ENCODE peak calls at places on chromosomes 7 and 10, in eight cellular contexts. One of them, this sample, is unnamed.
A peak's percentile ranks its signal among the peaks of the same experiment; 100 is the strongest.

GRCh38 chr7:120993575-120994191 is 5.2 kb downstream of the CPED1 start:
- DNase-seq in psoas muscle: no peak
- DNase-seq in HEK293T: no peak
- DNase-seq in left ventricle myocardium superior: no peak
- DNase-seq in activated CD4-positive, alpha-beta T cell treated with anti-CD3 and anti-CD28 coated beads for 48 hours: no peak
- DNase-seq in sciatic nerve: no peak
- DNase-seq in MCF 10A: peak; percentile 35
- DNase-seq in KBM-7: no peak
- DNase-seq in this sample: peak; percentile 47

GRCh38 chr10:32388258-32389027 is 41.5 kb upstream of the EPC1 start:
- DNase-seq in psoas muscle: no peak
- DNase-seq in HEK293T: no peak
- DNase-seq in left ventricle myocardium superior: no peak
- DNase-seq in activated CD4-positive, alpha-beta T cell treated with anti-CD3 and anti-CD28 coated beads for 48 hours: no peak
- DNase-seq in sciatic nerve: no peak
- DNase-seq in MCF 10A: no peak
- DNase-seq in KBM-7: no peak
- DNase-seq in this sample: no peak

GRCh38 chr10:71429929-71430328 is 33.2 kb downstream of the CDH23 start:
- DNase-seq in psoas muscle: no peak
- DNase-seq in HEK293T: peak; percentile 51
- DNase-seq in left ventricle myocardium superior: no peak
- DNase-seq in activated CD4-positive, alpha-beta T cell treated with anti-CD3 and anti-CD28 coated beads for 48 hours: no peak
- DNase-seq in sciatic nerve: peak; percentile 35
- DNase-seq in MCF 10A: no peak
- DNase-seq in KBM-7: peak; percentile 10
- DNase-seq in this sample: no peak

GRCh38 chr7:20791523-20791879 is 4.8 kb upstream of the SP8 start:
- DNase-seq in psoas muscle: no peak
- DNase-seq in HEK293T: no peak
- DNase-seq in left ventricle myocardium superior: no peak
- DNase-seq in activated CD4-positive, alpha-beta T cell treated with anti-CD3 and anti-CD28 coated beads for 48 hours: no peak
- DNase-seq in sciatic nerve: no peak
- DNase-seq in MCF 10A: no peak
- DNase-seq in KBM-7: no peak
- DNase-seq in this sample: no peak

GRCh38 chr7:1033546-1034145 is 10.7 kb upstream of the GPR146 start:
- DNase-seq in psoas muscle: no peak
- DNase-seq in HEK293T: no peak
- DNase-seq in left ventricle myocardium superior: no peak
- DNase-seq in activated CD4-positive, alpha-beta T cell treated with anti-CD3 and anti-CD28 coated beads for 48 hours: no peak
- DNase-seq in sciatic nerve: no peak
- DNase-seq in MCF 10A: no peak
- DNase-seq in KBM-7: no peak
- DNase-seq in this sample: no peak

GRCh38 chr7:118281196-118281595 is 56.7 kb downstream of the ANKRD7 start:
- DNase-seq in psoas muscle: no peak
- DNase-seq in HEK293T: no peak
- DNase-seq in left ventricle myocardium superior: no peak
- DNase-seq in activated CD4-positive, alpha-beta T cell treated with anti-CD3 and anti-CD28 coated beads for 48 hours: no peak
- DNase-seq in sciatic nerve: no peak
- DNase-seq in MCF 10A: no peak
- DNase-seq in KBM-7: no peak
- DNase-seq in this sample: no peak

GRCh38 chr10:95810198-95810976 is 54.4 kb downstream of the ENTPD1 start:
- DNase-seq in psoas muscle: no peak
- DNase-seq in HEK293T: no peak
- DNase-seq in left ventricle myocardium superior: no peak
- DNase-seq in activated CD4-positive, alpha-beta T cell treated with anti-CD3 and anti-CD28 coated beads for 48 hours: no peak
- DNase-seq in sciatic nerve: no peak
- DNase-seq in MCF 10A: no peak
- DNase-seq in KBM-7: no peak
- DNase-seq in this sample: no peak

GRCh38 chr10:44926771-44927751 is 15.9 kb downstream of the TMEM72 start:
- DNase-seq in psoas muscle: peak; percentile 49
- DNase-seq in HEK293T: no peak
- DNase-seq in left ventricle myocardium superior: no peak
- DNase-seq in activated CD4-positive, alpha-beta T cell treated with anti-CD3 and anti-CD28 coated beads for 48 hours: no peak
- DNase-seq in sciatic nerve: no peak
- DNase-seq in MCF 10A: peak; percentile 54
- DNase-seq in KBM-7: no peak
- DNase-seq in this sample: peak; percentile 53

GRCh38 chr10:13608246-13608853 is 21.6 kb downstream of the PRPF18 start:
- DNase-seq in psoas muscle: peak; percentile 50
- DNase-seq in HEK293T: no peak
- DNase-seq in left ventricle myocardium superior: no peak
- DNase-seq in activated CD4-positive, alpha-beta T cell treated with anti-CD3 and anti-CD28 coated beads for 48 hours: no peak
- DNase-seq in sciatic nerve: no peak
- DNase-seq in MCF 10A: no peak
- DNase-seq in KBM-7: no peak
- DNase-seq in this sample: no peak

GRCh38 chr10:133357293-133358151 is at the start of gene FUOM:
- DNase-seq in psoas muscle: peak; percentile 68
- DNase-seq in HEK293T: peak; percentile 98
- DNase-seq in left ventricle myocardium superior: peak; percentile 73
- DNase-seq in activated CD4-positive, alpha-beta T cell treated with anti-CD3 and anti-CD28 coated beads for 48 hours: peak; percentile 82
- DNase-seq in sciatic nerve: peak; percentile 78
- DNase-seq in MCF 10A: peak; percentile 56
- DNase-seq in KBM-7: peak; percentile 90
- DNase-seq in this sample: no peak

GRCh38 chr10:34049887-34050286 is 715.4 kb upstream of the NRP1 start:
- DNase-seq in psoas muscle: no peak
- DNase-seq in HEK293T: no peak
- DNase-seq in left ventricle myocardium superior: no peak
- DNase-seq in activated CD4-positive, alpha-beta T cell treated with anti-CD3 and anti-CD28 coated beads for 48 hours: peak; percentile 46
- DNase-seq in sciatic nerve: no peak
- DNase-seq in MCF 10A: peak; percentile 25
- DNase-seq in KBM-7: no peak
- DNase-seq in this sample: peak; percentile 79

GRCh38 chr10:130430291-130430690 is 294.1 kb downstream of the GLRX3 start:
- DNase-seq in psoas muscle: no peak
- DNase-seq in HEK293T: no peak
- DNase-seq in left ventricle myocardium superior: no peak
- DNase-seq in activated CD4-positive, alpha-beta T cell treated with anti-CD3 and anti-CD28 coated beads for 48 hours: no peak
- DNase-seq in sciatic nerve: no peak
- DNase-seq in MCF 10A: no peak
- DNase-seq in KBM-7: no peak
- DNase-seq in this sample: no peak

GRCh38 chr10:91604936-91605534 is 27.8 kb downstream of the PPP1R3C start:
- DNase-seq in psoas muscle: no peak
- DNase-seq in HEK293T: no peak
- DNase-seq in left ventricle myocardium superior: no peak
- DNase-seq in activated CD4-positive, alpha-beta T cell treated with anti-CD3 and anti-CD28 coated beads for 48 hours: no peak
- DNase-seq in sciatic nerve: no peak
- DNase-seq in MCF 10A: peak; percentile 40
- DNase-seq in KBM-7: no peak
- DNase-seq in this sample: peak; percentile 89

GRCh38 chr10:101165736-101166135 is 34.6 kb downstream of the TLX1 start:
- DNase-seq in psoas muscle: no peak
- DNase-seq in HEK293T: no peak
- DNase-seq in left ventricle myocardium superior: no peak
- DNase-seq in activated CD4-positive, alpha-beta T cell treated with anti-CD3 and anti-CD28 coated beads for 48 hours: no peak
- DNase-seq in sciatic nerve: no peak
- DNase-seq in MCF 10A: no peak
- DNase-seq in KBM-7: no peak
- DNase-seq in this sample: peak; percentile 38

GRCh38 chr10:73774637-73775036 is 7.2 kb upstream of the CHCHD1 start:
- DNase-seq in psoas muscle: no peak
- DNase-seq in HEK293T: no peak
- DNase-seq in left ventricle myocardium superior: no peak
- DNase-seq in activated CD4-positive, alpha-beta T cell treated with anti-CD3 and anti-CD28 coated beads for 48 hours: no peak
- DNase-seq in sciatic nerve: no peak
- DNase-seq in MCF 10A: peak; percentile 42
- DNase-seq in KBM-7: peak; percentile 55
- DNase-seq in this sample: peak; percentile 40

GRCh38 chr10:43201545-43202131 is 63.4 kb downstream of the CSGALNACT2 start:
- DNase-seq in psoas muscle: peak; percentile 16
- DNase-seq in HEK293T: no peak
- DNase-seq in left ventricle myocardium superior: peak; percentile 20
- DNase-seq in activated CD4-positive, alpha-beta T cell treated with anti-CD3 and anti-CD28 coated beads for 48 hours: no peak
- DNase-seq in sciatic nerve: peak; percentile 63
- DNase-seq in MCF 10A: no peak
- DNase-seq in KBM-7: no peak
- DNase-seq in this sample: no peak

GRCh38 chr10:11581213-11581612 is 30.2 kb downstream of the USP6NL start:
- DNase-seq in psoas muscle: no peak
- DNase-seq in HEK293T: no peak
- DNase-seq in left ventricle myocardium superior: no peak
- DNase-seq in activated CD4-positive, alpha-beta T cell treated with anti-CD3 and anti-CD28 coated beads for 48 hours: no peak
- DNase-seq in sciatic nerve: no peak
- DNase-seq in MCF 10A: no peak
- DNase-seq in KBM-7: no peak
- DNase-seq in this sample: no peak

GRCh38 chr7:96118449-96119001 is 203.4 kb downstream of the SLC25A13 start:
- DNase-seq in psoas muscle: no peak
- DNase-seq in HEK293T: no peak
- DNase-seq in left ventricle myocardium superior: no peak
- DNase-seq in activated CD4-positive, alpha-beta T cell treated with anti-CD3 and anti-CD28 coated beads for 48 hours: no peak
- DNase-seq in sciatic nerve: no peak
- DNase-seq in MCF 10A: no peak
- DNase-seq in KBM-7: peak; percentile 78
- DNase-seq in this sample: no peak

GRCh38 chr7:63925262-63925625 is 73.4 kb upstream of the ZNF722 start:
- DNase-seq in psoas muscle: no peak
- DNase-seq in HEK293T: no peak
- DNase-seq in left ventricle myocardium superior: no peak
- DNase-seq in activated CD4-positive, alpha-beta T cell treated with anti-CD3 and anti-CD28 coated beads for 48 hours: peak; percentile 11
- DNase-seq in sciatic nerve: no peak
- DNase-seq in MCF 10A: no peak
- DNase-seq in KBM-7: no peak
- DNase-seq in this sample: no peak

GRCh38 chr7:53306846-53307245 is 271.4 kb downstream of the POM121L12 start:
- DNase-seq in psoas muscle: no peak
- DNase-seq in HEK293T: no peak
- DNase-seq in left ventricle myocardium superior: no peak
- DNase-seq in activated CD4-positive, alpha-beta T cell treated with anti-CD3 and anti-CD28 coated beads for 48 hours: no peak
- DNase-seq in sciatic nerve: no peak
- DNase-seq in MCF 10A: no peak
- DNase-seq in KBM-7: no peak
- DNase-seq in this sample: peak; percentile 21

GRCh38 chr7:66330961-66331360 is 125.8 kb downstream of the TPST1 start:
- DNase-seq in psoas muscle: peak; percentile 40
- DNase-seq in HEK293T: no peak
- DNase-seq in left ventricle myocardium superior: peak; percentile 77
- DNase-seq in activated CD4-positive, alpha-beta T cell treated with anti-CD3 and anti-CD28 coated beads for 48 hours: no peak
- DNase-seq in sciatic nerve: no peak
- DNase-seq in MCF 10A: no peak
- DNase-seq in KBM-7: no peak
- DNase-seq in this sample: no peak

GRCh38 chr10:91511549-91512330 is 101.6 kb downstream of the HECTD2 start:
- DNase-seq in psoas muscle: no peak
- DNase-seq in HEK293T: no peak
- DNase-seq in left ventricle myocardium superior: no peak
- DNase-seq in activated CD4-positive, alpha-beta T cell treated with anti-CD3 and anti-CD28 coated beads for 48 hours: no peak
- DNase-seq in sciatic nerve: no peak
- DNase-seq in MCF 10A: peak; percentile 42
- DNase-seq in KBM-7: no peak
- DNase-seq in this sample: peak; percentile 81

GRCh38 chr10:74831518-74832120 is 5.2 kb downstream of the KAT6B start:
- DNase-seq in psoas muscle: no peak
- DNase-seq in HEK293T: no peak
- DNase-seq in left ventricle myocardium superior: no peak
- DNase-seq in activated CD4-positive, alpha-beta T cell treated with anti-CD3 and anti-CD28 coated beads for 48 hours: no peak
- DNase-seq in sciatic nerve: no peak
- DNase-seq in MCF 10A: no peak
- DNase-seq in KBM-7: no peak
- DNase-seq in this sample: no peak

GRCh38 chr10:86956841-86957448 is 470 bp downstream of the MMRN2 start:
- DNase-seq in psoas muscle: no peak
- DNase-seq in HEK293T: no peak
- DNase-seq in left ventricle myocardium superior: no peak
- DNase-seq in activated CD4-positive, alpha-beta T cell treated with anti-CD3 and anti-CD28 coated beads for 48 hours: no peak
- DNase-seq in sciatic nerve: no peak
- DNase-seq in MCF 10A: no peak
- DNase-seq in KBM-7: no peak
- DNase-seq in this sample: no peak

GRCh38 chr7:146150153-146150552 is 33.6 kb downstream of the CNTNAP2 start:
- DNase-seq in psoas muscle: no peak
- DNase-seq in HEK293T: no peak
- DNase-seq in left ventricle myocardium superior: no peak
- DNase-seq in activated CD4-positive, alpha-beta T cell treated with anti-CD3 and anti-CD28 coated beads for 48 hours: no peak
- DNase-seq in sciatic nerve: no peak
- DNase-seq in MCF 10A: peak; percentile 4
- DNase-seq in KBM-7: no peak
- DNase-seq in this sample: peak; percentile 32

GRCh38 chr10:11449761-11450160 is 161.7 kb downstream of the USP6NL start:
- DNase-seq in psoas muscle: no peak
- DNase-seq in HEK293T: no peak
- DNase-seq in left ventricle myocardium superior: no peak
- DNase-seq in activated CD4-positive, alpha-beta T cell treated with anti-CD3 and anti-CD28 coated beads for 48 hours: no peak
- DNase-seq in sciatic nerve: no peak
- DNase-seq in MCF 10A: no peak
- DNase-seq in KBM-7: no peak
- DNase-seq in this sample: no peak

GRCh38 chr7:117270371-117270770 is 52.5 kb downstream of the WNT2 start:
- DNase-seq in psoas muscle: no peak
- DNase-seq in HEK293T: peak; percentile 31
- DNase-seq in left ventricle myocardium superior: no peak
- DNase-seq in activated CD4-positive, alpha-beta T cell treated with anti-CD3 and anti-CD28 coated beads for 48 hours: no peak
- DNase-seq in sciatic nerve: no peak
- DNase-seq in MCF 10A: no peak
- DNase-seq in KBM-7: no peak
- DNase-seq in this sample: no peak

GRCh38 chr10:76393875-76394706 is 962.7 kb downstream of the LRMDA start:
- DNase-seq in psoas muscle: no peak
- DNase-seq in HEK293T: no peak
- DNase-seq in left ventricle myocardium superior: no peak
- DNase-seq in activated CD4-positive, alpha-beta T cell treated with anti-CD3 and anti-CD28 coated beads for 48 hours: no peak
- DNase-seq in sciatic nerve: no peak
- DNase-seq in MCF 10A: no peak
- DNase-seq in KBM-7: no peak
- DNase-seq in this sample: peak; percentile 4

GRCh38 chr7:46024263-46024916 is 103.3 kb upstream of the IGFBP3 start:
- DNase-seq in psoas muscle: no peak
- DNase-seq in HEK293T: no peak
- DNase-seq in left ventricle myocardium superior: no peak
- DNase-seq in activated CD4-positive, alpha-beta T cell treated with anti-CD3 and anti-CD28 coated beads for 48 hours: no peak
- DNase-seq in sciatic nerve: no peak
- DNase-seq in MCF 10A: peak; percentile 13
- DNase-seq in KBM-7: no peak
- DNase-seq in this sample: no peak

GRCh38 chr7:12137283-12137682 is 73.8 kb upstream of the TMEM106B start:
- DNase-seq in psoas muscle: no peak
- DNase-seq in HEK293T: no peak
- DNase-seq in left ventricle myocardium superior: no peak
- DNase-seq in activated CD4-positive, alpha-beta T cell treated with anti-CD3 and anti-CD28 coated beads for 48 hours: no peak
- DNase-seq in sciatic nerve: no peak
- DNase-seq in MCF 10A: no peak
- DNase-seq in KBM-7: no peak
- DNase-seq in this sample: peak; percentile 6

GRCh38 chr10:1488970-1489548 is 248.3 kb downstream of the ADARB2 start:
- DNase-seq in psoas muscle: no peak
- DNase-seq in HEK293T: no peak
- DNase-seq in left ventricle myocardium superior: no peak
- DNase-seq in activated CD4-positive, alpha-beta T cell treated with anti-CD3 and anti-CD28 coated beads for 48 hours: no peak
- DNase-seq in sciatic nerve: no peak
- DNase-seq in MCF 10A: no peak
- DNase-seq in KBM-7: peak; percentile 92
- DNase-seq in this sample: no peak

GRCh38 chr7:68684246-68684850 is 913.9 kb upstream of the AUTS2 start:
- DNase-seq in psoas muscle: no peak
- DNase-seq in HEK293T: no peak
- DNase-seq in left ventricle myocardium superior: no peak
- DNase-seq in activated CD4-positive, alpha-beta T cell treated with anti-CD3 and anti-CD28 coated beads for 48 hours: no peak
- DNase-seq in sciatic nerve: no peak
- DNase-seq in MCF 10A: no peak
- DNase-seq in KBM-7: no peak
- DNase-seq in this sample: no peak

GRCh38 chr7:47034180-47034579 is 547.7 kb downstream of the TNS3 start:
- DNase-seq in psoas muscle: no peak
- DNase-seq in HEK293T: no peak
- DNase-seq in left ventricle myocardium superior: no peak
- DNase-seq in activated CD4-positive, alpha-beta T cell treated with anti-CD3 and anti-CD28 coated beads for 48 hours: no peak
- DNase-seq in sciatic nerve: no peak
- DNase-seq in MCF 10A: no peak
- DNase-seq in KBM-7: no peak
- DNase-seq in this sample: no peak

GRCh38 chr7:47738563-47739166 is 156.8 kb upstream of the TNS3 start:
- DNase-seq in psoas muscle: no peak
- DNase-seq in HEK293T: no peak
- DNase-seq in left ventricle myocardium superior: no peak
- DNase-seq in activated CD4-positive, alpha-beta T cell treated with anti-CD3 and anti-CD28 coated beads for 48 hours: no peak
- DNase-seq in sciatic nerve: no peak
- DNase-seq in MCF 10A: no peak
- DNase-seq in KBM-7: no peak
- DNase-seq in this sample: no peak

This sample was measured in bronchial epithelial cell.